ENCODE peak calls at places on chromosomes 6 and 20, in six cellular contexts. Q is WTC11, L is K562, B is HepG2, I is HCT116, X is H1. G is an unnamed sample.

GRCh38 chr6:5984150-5985089 is 22.3 kb downstream of the NRN1 start:
- DNase-seq in X (no peak), I (no peak), L (no peak), Q (no peak), B (no peak), G (no peak)

GRCh38 chr6:15434263-15434662 is 188.4 kb downstream of the JARID2 start:
- DNase-seq in B (no peak), Q (no peak), I (no peak), L (peak; percentile 29), X (no peak), G (no peak)

GRCh38 chr6:147852772-147853171 is 344.3 kb downstream of the SAMD5 start:
- DNase-seq in X (no peak), Q (no peak), B (no peak), I (no peak), L (no peak), G (no peak)

GRCh38 chr20:3785240-3786125 is 1.1 kb downstream of the CENPB start:
- DNase-seq in L (no peak), B (no peak), I (no peak), X (no peak), Q (peak; percentile 27), G (no peak)

GRCh38 chr6:55578537-55579363 is at the start of gene HMGCLL1:
- DNase-seq in L (no peak), X (peak; percentile 54), B (no peak), I (no peak), Q (peak; percentile 85), G (no peak)

GRCh38 chr20:7113577-7114466 is 346.3 kb downstream of the BMP2 start:
- DNase-seq in I (no peak), L (no peak), Q (peak; percentile 75), B (peak; percentile 49), X (peak; percentile 34), G (no peak)

GRCh38 chr6:72621243-72622093 is at the start of gene KCNQ5:
- DNase-seq in Q (peak; percentile 56), X (no peak), L (peak; percentile 50), B (no peak), I (no peak), G (no peak)

GRCh38 chr20:21390768-21391167 is 6.6 kb downstream of the NKX2-4 start:
- DNase-seq in Q (no peak), I (no peak), B (no peak), X (no peak), L (no peak), G (no peak)

GRCh38 chr6:30238178-30238795 is 25.1 kb upstream of the TRIM26 start:
- DNase-seq in Q (peak; percentile 27), B (peak; percentile 60), X (no peak), I (peak; percentile 27), L (peak; percentile 49), G (no peak)

GRCh38 chr20:41133709-41134361 is 3.5 kb upstream of the PLCG1 start:
- DNase-seq in I (no peak), L (peak; percentile 67), B (no peak), X (no peak), Q (no peak), G (peak; percentile 94)

DNA sequence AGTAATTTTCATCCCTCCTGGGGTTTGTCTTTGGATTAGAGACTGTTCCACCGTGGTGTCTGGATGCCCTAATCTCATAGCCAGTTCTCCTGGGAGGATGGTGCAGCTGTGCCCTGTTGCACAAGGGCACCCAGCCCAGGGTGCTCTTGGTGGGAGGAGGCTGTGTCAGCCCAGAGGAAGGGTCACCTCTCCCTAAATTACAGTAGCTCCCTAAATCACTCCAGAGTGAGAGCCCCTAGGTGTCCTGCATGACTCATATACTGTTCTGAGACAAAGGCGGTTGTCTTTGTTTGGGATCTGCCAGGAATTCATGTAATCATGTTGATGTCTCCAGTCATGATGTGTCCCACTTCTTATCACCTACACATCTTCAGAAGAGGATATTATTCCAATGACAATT is 19.7 kb downstream of the PERP start:
- DNase-seq in I (peak; percentile 72), L (no peak), X (no peak), B (peak; percentile 31), Q (no peak), G (no peak)
- TF ChIP-seq ATF3 in I (no peak), L (no peak), X (no peak), B (peak; percentile 38), Q (no peak), G (no peak)

DNA sequence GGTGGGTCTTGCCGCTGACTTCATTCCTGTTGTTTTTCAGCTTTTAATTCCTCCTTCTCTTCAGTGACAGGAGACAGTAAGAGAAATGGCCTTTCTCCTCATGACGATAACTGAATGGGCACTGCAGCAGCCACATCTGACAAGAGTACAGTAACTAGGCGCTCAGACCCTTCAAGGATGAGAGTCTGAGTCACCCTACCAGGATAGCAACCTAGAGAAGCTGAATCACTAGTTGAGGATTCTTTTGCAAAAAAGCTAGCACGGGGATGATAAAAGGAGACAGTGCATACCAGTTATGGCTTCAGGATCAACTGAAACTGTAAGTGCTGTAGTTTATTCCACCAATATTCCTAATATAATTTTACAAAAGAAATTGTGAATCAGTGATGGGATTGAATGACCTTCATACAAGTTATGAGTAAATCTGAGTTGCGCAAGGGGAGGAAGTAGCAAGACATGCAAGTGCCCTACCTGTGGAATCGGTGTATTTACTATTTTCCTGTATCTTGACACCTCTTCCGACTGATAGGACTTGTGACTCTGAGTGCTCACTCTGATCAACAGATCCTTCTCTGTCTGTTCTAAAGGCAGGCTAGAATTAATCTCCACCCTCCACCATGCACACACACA is 161.8 kb upstream of the GRIK2 start:
- DNase-seq in I (no peak), Q (no peak), L (no peak), X (no peak), B (no peak), G (no peak)
- TF ChIP-seq ATF3 in I (no peak), Q (no peak), L (no peak), X (no peak), B (no peak), G (no peak)

DNA sequence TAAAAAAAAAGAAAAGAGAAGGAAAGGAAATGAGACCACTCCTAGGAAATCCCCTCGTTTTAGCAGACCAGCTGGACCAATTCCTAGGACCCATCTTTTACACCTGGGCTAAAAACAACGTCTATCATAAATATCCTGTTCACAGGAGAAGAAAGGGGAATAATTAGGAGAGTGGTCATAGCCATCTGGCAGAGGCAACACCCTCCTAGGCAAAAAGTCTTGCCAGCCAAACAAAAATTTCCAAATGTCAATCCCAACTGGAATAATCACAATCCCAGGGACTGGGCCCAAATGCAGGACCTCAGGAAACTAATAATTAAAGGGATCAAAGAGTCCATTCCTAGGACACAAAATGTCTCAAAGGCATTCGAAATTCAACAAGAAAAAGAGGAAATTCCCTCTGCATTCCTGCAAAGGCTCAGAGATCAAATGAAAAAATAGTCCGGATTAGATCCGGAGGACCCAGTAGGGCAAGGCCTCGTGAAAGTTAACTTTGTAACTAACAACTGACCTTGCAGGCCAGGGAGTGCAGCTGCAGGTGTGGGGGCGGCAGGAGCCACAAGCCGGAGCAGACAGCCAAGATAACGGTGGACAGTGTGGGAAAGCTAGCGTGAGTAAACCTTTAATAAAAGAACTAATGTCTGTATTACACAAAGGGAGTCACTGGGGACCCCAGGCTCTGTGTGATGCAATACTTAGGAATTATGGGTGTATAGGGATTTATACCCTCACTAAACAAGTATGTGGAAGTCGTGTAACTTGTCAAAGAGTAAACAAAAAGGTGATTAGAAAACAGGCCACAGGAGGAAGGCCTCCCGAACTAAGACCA is 11.7 kb downstream of the LCA5 start:
- DNase-seq in I (no peak), L (peak; percentile 70), Q (no peak), B (peak; percentile 91), X (no peak), G (no peak)
- TF ChIP-seq ATF3 in I (no peak), L (no peak), Q (no peak), B (peak; percentile 82), X (no peak), G (no peak)

GRCh38 chr6:127635091-127635490 is 58.1 kb downstream of the C6orf58 start:
- DNase-seq in X (no peak), L (no peak), I (no peak), Q (no peak), B (no peak), G (no peak)

GRCh38 chr6:127641905-127642304 is 64.9 kb downstream of the C6orf58 start:
- DNase-seq in L (peak; percentile 4), I (peak; percentile 24), X (peak; percentile 19), B (peak; percentile 26), Q (peak; percentile 31), G (no peak)

GRCh38 chr6:127634178-127634577 is 57.2 kb downstream of the C6orf58 start:
- DNase-seq in X (no peak), B (no peak), Q (no peak), L (no peak), I (no peak), G (no peak)

DNA sequence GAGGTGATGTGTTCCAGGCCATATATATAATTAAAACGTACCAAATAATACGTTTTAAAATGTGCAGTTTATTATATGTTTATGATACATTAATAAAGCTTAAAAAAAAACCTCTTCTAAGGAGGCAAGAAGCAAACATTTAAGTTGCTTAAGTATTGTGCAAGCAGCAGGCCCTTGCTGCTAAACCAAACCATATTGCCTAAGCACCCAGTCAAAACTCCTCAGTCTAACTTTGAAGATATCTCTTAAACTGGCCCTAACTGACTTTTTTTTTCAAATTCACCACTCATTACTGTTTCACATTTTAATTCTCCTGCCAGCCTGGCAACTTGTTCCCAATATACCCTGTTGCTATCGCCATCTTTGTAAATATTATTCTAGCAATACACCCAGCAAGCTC is 60.9 kb downstream of the C6orf58 start:
- DNase-seq in L (no peak), I (no peak), Q (no peak), X (no peak), B (no peak), G (no peak)
- TF ChIP-seq ATF3 in L (no peak), I (no peak), Q (no peak), X (no peak), B (no peak), G (no peak)

GRCh38 chr20:64084209-64085152 is at the start of gene LKAAEAR1:
- DNase-seq in L (no peak), X (no peak), B (no peak), I (no peak), Q (peak; percentile 54), G (no peak)

GRCh38 chr20:64082126-64082638 is 2.0 kb downstream of the LKAAEAR1 start:
- DNase-seq in X (no peak), B (peak; percentile 55), L (peak; percentile 42), Q (peak; percentile 45), I (no peak), G (no peak)

GRCh38 chr20:64081620-64081964 is 1.7 kb downstream of the OPRL1 start:
- DNase-seq in B (no peak), I (no peak), L (no peak), Q (no peak), X (no peak), G (no peak)

GRCh38 chr20:64082821-64083379 is 1.3 kb downstream of the LKAAEAR1 start:
- DNase-seq in B (no peak), Q (no peak), X (no peak), I (no peak), L (no peak), G (no peak)

DNA sequence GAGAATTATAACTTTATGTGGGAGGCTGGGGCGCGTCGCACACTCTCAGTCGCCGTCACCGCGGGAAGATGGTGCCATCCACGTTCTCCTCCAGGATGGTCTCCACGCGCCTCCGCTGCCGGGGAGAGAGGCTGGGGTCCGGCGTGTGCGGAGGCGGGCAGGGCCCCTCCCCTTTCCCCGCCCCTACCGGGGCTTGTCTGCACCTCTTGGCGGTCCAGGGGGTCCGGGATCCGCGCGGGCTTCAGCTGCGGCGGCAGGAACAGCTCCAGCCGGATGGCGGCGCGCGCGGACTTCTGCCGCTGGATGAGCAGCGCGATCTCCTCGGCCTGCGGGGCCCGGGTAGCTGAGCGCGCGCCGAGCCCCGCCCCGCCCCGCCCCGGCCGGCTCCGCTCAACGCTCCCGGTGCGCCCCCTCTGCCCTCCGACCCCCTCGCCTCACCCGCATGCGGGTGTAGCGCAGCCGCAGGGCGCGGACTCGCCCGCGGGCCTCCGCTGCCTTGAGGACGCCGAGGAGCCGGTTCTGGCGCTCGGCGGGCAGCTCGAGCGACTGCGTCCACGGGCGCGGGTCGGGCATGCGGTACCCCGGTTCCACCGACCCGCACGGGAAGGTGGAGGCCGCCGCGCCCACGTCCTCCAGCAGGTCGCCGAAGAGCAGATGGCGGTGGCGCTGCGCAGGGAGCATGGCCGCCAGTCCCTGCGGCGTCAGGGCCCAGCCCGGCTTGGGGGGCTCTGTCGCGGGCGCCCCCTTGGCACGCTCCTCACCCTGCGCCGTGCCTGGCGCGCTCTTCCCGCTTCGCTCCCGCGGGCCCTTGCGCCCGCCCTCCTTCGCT is 604 bp downstream of the LKAAEAR1 start:
- DNase-seq in I (no peak), L (peak; percentile 84), B (peak; percentile 67), Q (peak; percentile 82), X (no peak), G (no peak)
- TF ChIP-seq ATF3 in I (no peak), L (no peak), B (peak; percentile 10), Q (no peak), X (no peak), G (no peak)

G was measured in GM12878.